ENCODE peak calls at places on chromosomes 16 and 17, in ten cellular contexts. D is retina; P is ELR; C is HuH-7; B is upper lobe of right lung; A is RWPE1; S is kidney; H is activated T-helper 1 cell treated with anti-CD3 and anti-CD28 coated beads, Interleukin-2, amount 50 U/mL, for 16 hours; U is GM04504; F is A172. Y is an unnamed sample.

GRCh38 chr17:30230596-30231125 is 4.8 kb downstream of the SLC6A4 start:
- DNase-seq in D (no peak), P (peak), C (no peak), B (no peak), A (no peak), S (no peak), H (no peak), U (no peak), F (no peak), Y (no peak)

GRCh38 chr16:63050391-63050790 is 1014.2 kb upstream of the CDH8 start:
- DNase-seq in D (no peak), P (no peak), C (no peak), B (no peak), A (no peak), S (no peak), H (no peak), U (no peak), F (no peak), Y (no peak)

GRCh38 chr17:66423436-66423922 is 121.1 kb downstream of the PRKCA start:
- DNase-seq in D (no peak), P (peak), C (no peak), B (no peak), A (no peak), S (no peak), H (no peak), U (no peak), F (peak), Y (no peak)

GRCh38 chr17:32396343-32396742 is 46.4 kb downstream of the ZNF207 start:
- DNase-seq in D (no peak), P (no peak), C (peak), B (no peak), A (no peak), S (no peak), H (no peak), U (no peak), F (no peak), Y (no peak)

GRCh38 chr17:40647549-40648325 is at the start of gene SMARCE1:
- DNase-seq in D (peak), P (peak), C (peak), B (peak), A (peak), S (peak), H (peak), U (peak), F (peak), Y (peak)

GRCh38 chr16:27446721-27447120 is 44.7 kb downstream of the IL21R start:
- DNase-seq in D (no peak), P (no peak), C (no peak), B (no peak), A (no peak), S (peak), H (peak), U (no peak), F (no peak), Y (no peak)

GRCh38 chr17:57604771-57605733 is 140.0 kb downstream of the CCDC182 start:
- DNase-seq in D (peak), P (no peak), C (no peak), B (peak), A (no peak), S (peak), H (no peak), U (peak), F (no peak), Y (no peak)

GRCh38 chr17:57913576-57914273 is 41.5 kb downstream of the CUEDC1 start:
- DNase-seq in D (no peak), P (no peak), C (no peak), B (no peak), A (no peak), S (no peak), H (no peak), U (no peak), F (no peak), Y (no peak)

GRCh38 chr17:50708050-50709000 is 611 bp upstream of the ANKRD40 start:
- DNase-seq in D (peak), P (peak), C (no peak), B (no peak), A (no peak), S (no peak), H (no peak), U (no peak), F (peak), Y (no peak)

GRCh38 chr17:28937044-28937729 is 14.1 kb downstream of the PHF12 start:
- DNase-seq in D (no peak), P (no peak), C (no peak), B (no peak), A (no peak), S (no peak), H (no peak), U (no peak), F (no peak), Y (no peak)

GRCh38 chr17:15210247-15210646 is 54.9 kb downstream of the PMP22 start:
- DNase-seq in D (no peak), P (no peak), C (no peak), B (no peak), A (no peak), S (no peak), H (no peak), U (no peak), F (no peak), Y (no peak)

GRCh38 chr16:76784530-76784929 is 406.5 kb upstream of the MON1B start:
- DNase-seq in D (peak), P (no peak), C (no peak), B (no peak), A (no peak), S (no peak), H (no peak), U (no peak), F (no peak), Y (no peak)

GRCh38 chr17:59565959-59566324 is 532 bp downstream of the DHX40 start:
- DNase-seq in D (peak), P (peak), C (peak), B (peak), A (peak), S (peak), H (peak), U (peak), F (peak), Y (peak)

GRCh38 chr17:74883241-74883750 is 10.1 kb downstream of the FADS6 start:
- DNase-seq in D (no peak), P (no peak), C (no peak), B (no peak), A (no peak), S (no peak), H (no peak), U (no peak), F (no peak), Y (no peak)

GRCh38 chr17:12250973-12251372 is 230.3 kb downstream of the MAP2K4 start:
- DNase-seq in D (no peak), P (no peak), C (no peak), B (no peak), A (no peak), S (no peak), H (no peak), U (no peak), F (no peak), Y (no peak)

GRCh38 chr17:79790805-79791353 is 6.0 kb downstream of the CBX8 start:
- DNase-seq in D (peak), P (no peak), C (no peak), B (no peak), A (no peak), S (peak), H (no peak), U (no peak), F (no peak), Y (no peak)

GRCh38 chr17:46814446-46814845 is 4.0 kb downstream of the WNT3 start:
- DNase-seq in D (no peak), P (no peak), C (no peak), B (no peak), A (no peak), S (no peak), H (no peak), U (no peak), F (no peak), Y (no peak)

GRCh38 chr16:84611041-84611440 is 6.8 kb downstream of the COTL1 start:
- DNase-seq in D (no peak), P (no peak), C (no peak), B (no peak), A (no peak), S (peak), H (no peak), U (no peak), F (no peak), Y (no peak)

Y was measured in left lung.